ENCODE peak calls at places on chromosomes 11 and 22, in seven cellular contexts. J, L, I, Z, G, N and K are unnamed samples.

GRCh38 chr11:69383946-69384547 is 90.1 kb downstream of the MYEOV start:
- DNase-seq in J (no peak), L (no peak), I (no peak), Z (no peak), G (no peak), N (no peak), K (no peak)

GRCh38 chr11:12242071-12242672 is 131.8 kb downstream of the MICAL2 start:
- DNase-seq in J (peak), L (no peak), I (no peak), Z (no peak), G (no peak), N (no peak), K (no peak)

GRCh38 chr11:69460540-69461257 is 20.8 kb upstream of the LINC01488 start:
- DNase-seq in J (no peak), L (peak), I (peak), Z (no peak), G (no peak), N (peak), K (no peak)

GRCh38 chr11:64340671-64341335 is 799 bp downstream of the CCDC88B start:
- DNase-seq in J (peak), L (no peak), I (no peak), Z (peak), G (peak), N (no peak), K (no peak)

GRCh38 chr22:24209016-24209415 is 27.7 kb downstream of the SUSD2 start:
- DNase-seq in J (no peak), L (no peak), I (peak), Z (no peak), G (no peak), N (no peak), K (no peak)

GRCh38 chr11:134252539-134253188 is 488 bp downstream of the THYN1 start:
- DNase-seq in J (peak), L (no peak), I (peak), Z (peak), G (peak), N (peak), K (no peak)

GRCh38 chr22:46846832-46847355 is 84.4 kb downstream of the TBC1D22A start:
- DNase-seq in J (no peak), L (no peak), I (no peak), Z (no peak), G (no peak), N (no peak), K (no peak)

GRCh38 chr11:41246399-41246745 is 213.1 kb downstream of the LRRC4C start:
- DNase-seq in J (no peak), L (no peak), I (no peak), Z (no peak), G (no peak), N (no peak), K (no peak)

GRCh38 chr11:73997120-73997772 is 11.6 kb downstream of the UCP3 start:
- DNase-seq in J (no peak), L (no peak), I (no peak), Z (no peak), G (no peak), N (no peak), K (no peak)

GRCh38 chr11:28822596-28822995 is 714.4 kb downstream of the METTL15 start:
- DNase-seq in J (no peak), L (no peak), I (no peak), Z (no peak), G (no peak), N (peak), K (no peak)

GRCh38 chr11:93370260-93370659 is 39.7 kb downstream of the DEUP1 start:
- DNase-seq in J (no peak), L (no peak), I (peak), Z (no peak), G (no peak), N (peak), K (no peak)

GRCh38 chr11:33933607-33934006 is 41.7 kb upstream of the LMO2 start:
- DNase-seq in J (no peak), L (no peak), I (no peak), Z (peak), G (no peak), N (no peak), K (no peak)

GRCh38 chr11:3855808-3856491 is 486 bp downstream of the STIM1 start:
- DNase-seq in J (peak), L (peak), I (no peak), Z (peak), G (peak), N (no peak), K (no peak)

GRCh38 chr11:73838443-73839122 is 38.1 kb downstream of the COA4 start:
- DNase-seq in J (peak), L (no peak), I (peak), Z (peak), G (peak), N (no peak), K (no peak)

GRCh38 chr11:95291946-95292345 is 60.9 kb upstream of the SESN3 start:
- DNase-seq in J (no peak), L (no peak), I (no peak), Z (peak), G (no peak), N (peak), K (no peak)

GRCh38 chr11:67463680-67464410 is 5.2 kb downstream of the TMEM134 start:
- DNase-seq in J (no peak), L (peak), I (peak), Z (no peak), G (no peak), N (peak), K (no peak)

GRCh38 chr11:102341844-102342318 is 5.1 kb upstream of the BIRC2 start:
- DNase-seq in J (peak), L (peak), I (peak), Z (peak), G (peak), N (peak), K (peak)

GRCh38 chr22:47794851-47795250 is 1032.4 kb downstream of the TBC1D22A start:
- DNase-seq in J (no peak), L (no peak), I (no peak), Z (no peak), G (no peak), N (no peak), K (no peak)

GRCh38 chr22:38741576-38741975 is 14.2 kb downstream of the SUN2 start:
- DNase-seq in J (no peak), L (no peak), I (no peak), Z (no peak), G (no peak), N (no peak), K (no peak)

GRCh38 chr11:68271023-68271780 is 571 bp downstream of the C11orf24 start:
- DNase-seq in J (peak), L (peak), I (peak), Z (peak), G (peak), N (peak), K (no peak)

GRCh38 chr22:20015971-20016733 is 471 bp downstream of the ARVCF start:
- DNase-seq in J (peak), L (peak), I (no peak), Z (peak), G (peak), N (no peak), K (no peak)

GRCh38 chr11:113305440-113306336 is 8.7 kb upstream of the TTC12 start:
- DNase-seq in J (peak), L (peak), I (peak), Z (peak), G (peak), N (peak), K (peak)

DNA sequence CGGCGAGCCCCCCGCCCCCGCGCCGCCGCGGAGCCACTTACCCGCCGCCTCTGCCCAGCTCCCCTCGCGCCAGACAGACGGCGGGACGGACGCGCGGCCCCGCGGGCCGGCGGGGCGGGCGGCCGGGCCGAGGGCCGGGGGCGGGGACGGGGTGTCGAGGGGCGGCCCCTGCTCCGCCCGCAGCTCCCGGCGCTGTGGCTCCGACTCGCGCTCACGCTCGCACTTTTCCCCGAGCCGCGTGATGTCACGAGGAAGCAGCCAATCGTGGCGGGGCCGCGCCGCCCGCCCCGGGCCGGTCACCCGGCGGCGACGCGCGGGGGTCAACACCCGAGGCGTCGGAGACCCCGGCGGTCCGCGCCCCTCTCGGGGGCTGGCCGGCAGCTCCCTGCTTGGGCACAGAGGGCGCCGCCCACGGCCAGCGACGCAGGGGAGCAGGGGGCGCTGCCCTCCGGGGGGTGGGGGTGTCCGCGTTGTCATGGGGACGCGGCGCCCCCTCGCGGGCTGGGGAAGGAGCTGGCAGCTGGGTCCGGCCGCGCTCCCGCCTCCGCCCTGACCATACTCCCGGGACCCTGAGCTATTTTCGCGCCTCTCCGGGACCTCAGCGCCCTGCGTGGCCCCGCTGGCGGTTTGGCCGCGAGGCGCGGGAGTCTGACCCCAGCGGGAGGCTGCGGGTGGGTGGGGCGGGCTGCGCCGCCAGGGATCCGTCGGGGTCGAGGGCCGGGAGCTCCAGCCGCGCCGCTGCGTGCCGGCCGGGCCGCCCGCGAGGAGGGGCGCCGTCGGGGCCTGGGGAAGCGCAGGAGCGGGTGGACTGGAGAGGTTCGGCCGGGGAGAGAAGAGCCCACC is at the start of gene CHRM4:
- DNase-seq in J (peak), L (peak), I (peak), Z (peak), G (peak), N (no peak), K (no peak)
- TF ChIP-seq CTCF in J (peak), L (peak), I (peak), Z (peak), G (peak), N (no peak), K (peak)

DNA sequence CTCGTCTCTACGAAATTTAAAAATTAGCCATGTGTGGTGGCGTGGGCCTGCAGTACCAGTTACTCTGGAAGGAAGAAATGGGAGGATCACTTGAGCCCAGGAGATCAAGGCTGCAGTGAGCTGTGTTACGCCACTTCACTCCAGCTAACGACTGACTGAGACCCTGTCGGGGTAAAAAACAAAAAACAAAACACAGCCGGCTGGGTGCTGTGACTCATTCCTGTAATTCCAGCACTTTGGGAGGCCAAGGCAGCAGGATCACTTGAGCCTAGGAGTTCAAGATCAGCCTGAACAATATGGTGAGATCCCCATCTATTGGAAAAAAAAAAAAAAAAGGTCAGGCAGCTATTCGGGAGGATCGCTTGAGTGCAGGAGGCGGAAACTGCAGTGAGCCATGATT is 2.4 kb downstream of the PAFAH1B2 start:
- DNase-seq in J (no peak), L (peak), I (peak), Z (no peak), G (no peak), N (peak), K (no peak)
- H3K4me3 ChIP-seq in J (peak), L (peak), I (peak), Z (no peak), G (no peak), N (no peak), K (no peak)

GRCh38 chr11:7115775-7116174 is 27.0 kb downstream of the RBMXL2 start:
- DNase-seq in J (no peak), L (no peak), I (no peak), Z (no peak), G (no peak), N (no peak), K (no peak)
- TF ChIP-seq CTCF in J (no peak), L (no peak), I (no peak), Z (no peak), G (no peak), N (no peak), K (no peak)

GRCh38 chr11:75668508-75669297 is at the start of gene MAP6:
- DNase-seq in J (peak), L (peak), I (no peak), Z (peak), G (peak), N (peak), K (no peak)

GRCh38 chr11:75667268-75667830 is 1.5 kb downstream of the MAP6 start:
- DNase-seq in J (peak), L (peak), I (no peak), Z (peak), G (peak), N (peak), K (no peak)

GRCh38 chr11:75664366-75664765 is 4.5 kb downstream of the MAP6 start:
- DNase-seq in J (no peak), L (no peak), I (no peak), Z (no peak), G (no peak), N (no peak), K (no peak)

GRCh38 chr11:75665126-75665525 is 3.7 kb downstream of the MAP6 start:
- DNase-seq in J (no peak), L (no peak), I (no peak), Z (no peak), G (no peak), N (no peak), K (no peak)

DNA sequence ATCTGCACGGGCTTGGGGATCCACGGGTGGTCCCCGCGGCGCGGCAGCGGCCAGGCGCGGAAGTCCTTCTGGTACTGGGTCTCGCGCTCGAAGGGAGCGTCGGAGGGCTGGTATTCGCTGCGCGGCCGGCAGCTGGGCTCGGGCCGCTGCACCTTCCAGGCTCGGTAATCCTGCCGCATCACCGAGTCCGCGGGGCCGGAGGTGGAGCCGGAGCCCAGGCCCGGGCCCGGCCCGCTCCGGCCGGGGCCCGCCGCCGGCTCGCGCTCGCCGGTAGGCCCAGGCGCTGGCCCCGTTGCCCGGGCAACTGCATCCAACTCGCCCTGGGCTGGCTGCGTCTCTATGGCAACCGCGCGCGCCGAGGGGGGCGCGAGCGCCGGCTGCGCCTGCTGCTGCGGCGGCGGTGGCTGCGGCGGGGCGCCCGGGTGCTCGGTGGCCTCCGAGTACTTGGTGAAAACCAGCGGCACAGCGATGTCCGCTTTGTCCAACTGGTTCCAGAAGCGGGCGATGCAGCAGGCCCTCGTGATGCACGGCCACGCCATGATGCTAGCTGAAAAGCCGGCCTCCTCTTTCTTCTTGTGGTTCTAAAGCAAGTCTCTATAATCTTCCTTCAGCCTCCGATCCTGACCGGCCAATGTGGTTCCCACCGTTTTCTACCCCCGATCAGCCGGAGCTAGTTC is 869 bp downstream of the MAP6 start:
- DNase-seq in J (peak), L (peak), I (no peak), Z (peak), G (peak), N (peak), K (no peak)
- H3K4me3 ChIP-seq in J (peak), L (no peak), I (peak), Z (peak), G (peak), N (peak), K (no peak)

GRCh38 chr11:61522881-61523280 is 14.3 kb downstream of the LRRC10B start:
- DNase-seq in J (no peak), L (no peak), I (no peak), Z (no peak), G (no peak), N (no peak), K (no peak)
- TF ChIP-seq CTCF in J (no peak), L (no peak), I (no peak), Z (no peak), G (no peak), N (no peak), K (no peak)

GRCh38 chr22:36256474-36256873 is 3.5 kb downstream of the APOL1 start:
- DNase-seq in J (no peak), L (no peak), I (no peak), Z (no peak), G (no peak), N (no peak), K (no peak)
- H3K4me3 ChIP-seq in J (no peak), L (no peak), I (no peak), Z (no peak), G (no peak), N (no peak), K (no peak)

DNA sequence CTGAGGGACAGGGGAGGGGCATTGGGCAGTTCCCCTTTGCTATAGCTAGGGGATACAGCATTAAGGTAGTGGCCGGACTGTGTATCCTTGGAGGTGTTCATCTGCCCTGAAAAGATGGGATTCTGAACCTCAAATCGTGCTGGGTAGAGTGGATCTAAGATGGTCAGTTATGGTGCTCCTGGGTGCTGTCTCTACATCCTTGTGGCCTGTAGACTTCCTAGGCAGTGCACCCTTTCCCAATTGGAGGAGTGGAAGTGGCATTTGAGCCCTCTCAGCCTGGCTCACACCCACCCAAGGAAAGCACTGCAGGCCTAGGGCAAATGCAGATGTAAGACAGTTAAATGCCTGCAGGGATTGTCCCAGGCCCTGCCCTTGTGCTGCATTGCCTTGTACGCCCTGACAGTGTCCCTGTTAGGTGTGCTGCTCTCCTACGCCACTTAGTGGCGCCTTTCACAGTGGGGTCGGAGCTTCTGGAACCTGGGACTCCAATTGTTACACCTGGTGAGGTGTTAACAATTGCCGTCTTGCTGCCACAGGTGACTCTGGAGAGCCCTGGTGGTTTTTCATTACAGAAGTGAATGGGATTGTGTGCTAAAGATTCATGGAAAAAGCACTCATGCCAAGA is 35.0 kb downstream of the PPFIBP2 start:
- DNase-seq in J (peak), L (peak), I (no peak), Z (peak), G (peak), N (peak), K (no peak)
- TF ChIP-seq CTCF in J (peak), L (peak), I (peak), Z (peak), G (no peak), N (peak), K (peak)

GRCh38 chr22:27669798-27670599 is 131.6 kb downstream of the MN1 start:
- DNase-seq in J (peak), L (peak), I (no peak), Z (peak), G (no peak), N (no peak), K (no peak)
- H3K4me3 ChIP-seq in J (peak), L (no peak), I (no peak), Z (no peak), G (no peak), N (no peak), K (no peak)

DNA sequence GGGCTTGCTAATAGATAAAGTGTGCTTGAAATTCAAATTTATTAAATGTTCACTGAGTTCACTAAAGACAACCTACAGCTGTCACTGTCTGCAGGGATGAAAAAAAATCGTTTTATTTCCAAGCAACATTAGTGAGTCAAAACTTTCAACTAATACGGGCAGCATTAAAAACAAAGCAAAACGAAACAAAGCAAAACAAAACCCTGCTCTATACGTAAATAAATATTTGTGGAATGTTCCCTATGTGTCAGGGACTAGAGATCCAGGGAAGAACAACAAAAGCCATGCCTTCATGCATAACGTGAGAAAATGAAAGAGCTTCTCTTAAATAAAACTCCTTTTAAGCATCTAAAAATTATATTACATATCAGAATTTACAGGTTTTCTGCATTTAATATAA is 553 bp downstream of the NAALAD2 start:
- DNase-seq in J (peak), L (no peak), I (peak), Z (peak), G (no peak), N (no peak), K (no peak)
- TF ChIP-seq CTCF in J (no peak), L (no peak), I (no peak), Z (no peak), G (no peak), N (no peak), K (no peak)

DNA sequence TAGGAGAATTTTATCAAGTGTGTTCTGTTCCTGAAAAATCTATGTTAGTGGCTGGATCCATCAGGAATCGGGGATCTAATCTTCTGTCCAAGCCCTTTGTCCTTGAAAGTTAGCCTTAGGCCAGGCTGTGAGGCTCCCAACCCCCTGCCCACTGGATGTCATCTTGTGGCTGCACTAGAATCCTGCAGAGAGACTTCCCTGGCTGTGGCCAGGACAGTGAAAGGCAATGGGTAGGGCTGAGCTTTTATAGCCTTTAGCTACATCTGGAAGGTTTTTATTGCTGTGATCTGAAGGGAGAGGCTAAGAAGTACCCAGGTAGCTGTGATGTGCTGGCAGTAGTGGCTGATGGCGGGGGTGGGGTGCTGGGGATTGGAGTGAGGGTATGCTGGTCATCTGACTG is 2.1 kb downstream of the OAF start:
- DNase-seq in J (no peak), L (no peak), I (peak), Z (no peak), G (peak), N (no peak), K (no peak)
- H3K4me3 ChIP-seq in J (peak), L (peak), I (peak), Z (no peak), G (no peak), N (no peak), K (no peak)